ENCODE peak calls at places on chromosomes 4 and X, in six cellular contexts. H is H9, S is AG09319, J is cardiac muscle cell, U is ovary, W is fibroblast of mammary gland. E is an unnamed sample.

GRCh38 chrX:12770440-12770839 is 20.8 kb upstream of the PRPS2 start:
- DNase-seq in U (no peak), H (no peak), J (peak; percentile 40), W (peak; percentile 41), S (no peak), E (no peak)

GRCh38 chr4:137635108-137635507 is 102.8 kb upstream of the PCDH18 start:
- DNase-seq in S (peak; percentile 57), H (no peak), U (no peak), J (no peak), W (peak; percentile 85), E (no peak)

GRCh38 chr4:175369087-175369486 is 443.0 kb downstream of the GPM6A start:
- DNase-seq in H (no peak), S (peak; percentile 5), J (no peak), W (peak; percentile 87), U (no peak), E (no peak)

GRCh38 chr4:26583865-26584652 is at the start of gene TBC1D19:
- DNase-seq in H (peak; percentile 91), U (peak; percentile 88), S (peak; percentile 66), W (peak; percentile 85), J (peak; percentile 93), E (peak; percentile 84)

GRCh38 chr4:17577660-17578481 is 873 bp downstream of the LAP3 start:
- DNase-seq in U (peak; percentile 67), S (no peak), W (peak; percentile 32), H (no peak), J (peak; percentile 60), E (peak; percentile 56)

GRCh38 chr4:147737623-147738022 is 5.7 kb downstream of the ARHGAP10 start:
- DNase-seq in U (no peak), H (peak; percentile 54), J (no peak), S (no peak), W (no peak), E (no peak)

GRCh38 chrX:118807151-118808017 is 16.2 kb upstream of the ZCCHC12 start:
- DNase-seq in W (peak; percentile 58), U (peak; percentile 53), H (peak; percentile 48), J (peak; percentile 52), S (peak; percentile 12), E (peak; percentile 42)

GRCh38 chr4:20046931-20047677 is 204.6 kb upstream of the SLIT2 start:
- DNase-seq in H (no peak), W (no peak), U (no peak), J (no peak), S (no peak), E (no peak)

GRCh38 chr4:38673109-38673978 is 9.3 kb downstream of the KLF3 start:
- DNase-seq in H (peak; percentile 46), J (peak; percentile 25), W (peak; percentile 74), S (peak; percentile 67), U (peak; percentile 73), E (no peak)

GRCh38 chr4:88137112-88137511 is 21.3 kb downstream of the ABCG2 start:
- DNase-seq in W (peak; percentile 43), H (no peak), S (no peak), J (no peak), U (no peak), E (no peak)

GRCh38 chr4:134024251-134024650 is 177.3 kb downstream of the PABPC4L start:
- DNase-seq in U (no peak), H (no peak), W (peak; percentile 5), J (peak; percentile 23), S (no peak), E (no peak)

GRCh38 chrX:140501321-140501720 is 3.5 kb downstream of the SOX3 start:
- DNase-seq in J (no peak), H (peak; percentile 49), U (no peak), W (no peak), S (no peak), E (no peak)

GRCh38 chrX:148380614-148381561 is 119.5 kb upstream of the AFF2 start:
- DNase-seq in H (no peak), J (no peak), S (no peak), W (no peak), U (no peak), E (no peak)

GRCh38 chr4:14410469-14410868 is 591.8 kb upstream of the CPEB2 start:
- DNase-seq in S (no peak), H (no peak), J (no peak), U (no peak), W (no peak), E (peak; percentile 3)

GRCh38 chr4:96519291-96519690 is 679.4 kb downstream of the PDHA2 start:
- DNase-seq in U (no peak), S (no peak), H (no peak), J (no peak), W (no peak), E (no peak)

DNA sequence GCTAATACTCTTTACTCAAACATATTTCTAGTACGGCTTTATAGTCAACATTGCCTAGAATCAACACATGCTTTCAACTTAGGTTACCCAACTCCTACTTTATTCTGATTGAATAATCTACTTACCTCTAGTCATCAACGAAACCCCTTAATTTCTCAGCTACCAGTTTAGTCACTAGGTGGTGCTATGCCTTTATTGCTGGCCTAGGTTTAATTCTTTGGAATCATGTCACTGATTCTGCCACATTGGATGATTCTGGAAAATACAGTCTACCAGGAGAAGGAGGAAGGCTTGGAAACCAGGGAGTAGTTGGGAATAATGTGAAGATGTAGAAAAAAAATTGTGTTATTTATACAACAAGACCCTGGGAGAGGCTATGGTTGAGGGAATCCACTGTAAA is 167.7 kb downstream of the DCAF12L2 start:
- DNase-seq in S (no peak), W (peak; percentile 2), U (no peak), J (peak; percentile 16), H (no peak), E (no peak)
- TF ChIP-seq CTCF in S (peak; percentile 4), W (peak; percentile 39), U (no peak), J (no peak), H (peak; percentile 81), E (peak; percentile 55)

GRCh38 chr4:169720529-169720928 is 37.2 kb downstream of the HPF1 start:
- DNase-seq in J (no peak), H (no peak), S (no peak), W (no peak), U (no peak), E (no peak)

GRCh38 chr4:169727616-169728015 is 30.1 kb downstream of the HPF1 start:
- DNase-seq in U (no peak), W (no peak), H (no peak), J (no peak), S (no peak), E (no peak)

GRCh38 chr4:169724251-169724650 is 33.5 kb downstream of the HPF1 start:
- DNase-seq in U (no peak), W (peak; percentile 52), H (no peak), J (no peak), S (no peak), E (no peak)

DNA sequence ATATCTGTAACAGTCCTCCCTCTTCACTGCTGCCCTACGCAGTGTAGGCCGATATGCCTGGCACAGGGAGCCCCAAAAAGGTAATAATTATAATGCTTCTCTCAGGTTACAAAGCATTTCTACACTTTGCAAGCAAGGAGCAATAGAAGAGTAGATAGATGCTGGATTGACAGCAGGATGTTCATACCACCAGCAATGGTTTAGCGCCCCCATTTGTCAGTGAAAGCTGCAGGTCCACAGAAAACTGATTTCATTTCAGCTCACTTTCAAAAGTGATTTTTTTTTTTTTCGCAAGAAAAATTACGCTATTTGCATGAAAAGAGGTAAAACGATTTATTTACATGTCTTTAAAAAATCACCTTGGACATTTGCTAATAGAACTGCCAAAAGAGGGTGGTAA is 34.5 kb downstream of the HPF1 start:
- DNase-seq in J (peak; percentile 7), W (peak; percentile 28), S (no peak), H (no peak), U (no peak), E (no peak)
- TF ChIP-seq CTCF in J (peak; percentile 25), W (peak; percentile 14), S (peak; percentile 31), H (peak; percentile 56), U (no peak), E (no peak)

GRCh38 chrX:3250946-3251345 is 95.5 kb downstream of the MXRA5 start:
- DNase-seq in W (no peak), S (no peak), J (no peak), U (no peak), H (no peak), E (no peak)

GRCh38 chrX:3244203-3244743 is 102.2 kb downstream of the MXRA5 start:
- DNase-seq in J (no peak), U (no peak), S (peak; percentile 39), H (no peak), W (peak; percentile 85), E (no peak)

DNA sequence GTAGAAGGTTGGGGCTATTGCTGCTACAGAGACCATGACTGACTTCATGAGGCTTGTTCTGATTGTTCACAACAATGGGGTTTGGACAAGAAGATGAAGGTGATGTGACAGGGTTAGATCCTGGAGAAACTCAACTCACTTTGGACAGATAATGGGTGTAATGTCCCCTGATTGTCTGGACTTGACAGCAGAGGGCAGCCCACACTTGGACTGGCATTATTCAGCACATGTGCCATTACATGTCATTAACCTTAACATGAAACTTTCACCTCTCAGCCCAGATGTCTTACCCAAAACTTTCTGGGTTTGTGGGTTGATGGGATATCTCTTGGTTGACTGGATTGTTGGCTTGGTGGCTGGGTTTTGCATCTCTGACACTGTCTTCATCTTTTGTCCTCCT is 101.5 kb downstream of the MXRA5 start:
- DNase-seq in J (no peak), U (no peak), W (peak; percentile 19), S (no peak), H (no peak), E (no peak)
- TF ChIP-seq CTCF in J (peak; percentile 4), U (no peak), W (peak; percentile 17), S (peak; percentile 18), H (no peak), E (no peak)

GRCh38 chr4:182917182-182918043 is at the start of gene DCTD:
- DNase-seq in H (peak; percentile 80), U (peak; percentile 83), S (no peak), W (peak; percentile 51), J (peak; percentile 84), E (peak; percentile 86)
- TF ChIP-seq CTCF in H (peak; percentile 53), U (no peak), S (peak; percentile 48), W (peak; percentile 27), J (peak; percentile 48), E (no peak)

DNA sequence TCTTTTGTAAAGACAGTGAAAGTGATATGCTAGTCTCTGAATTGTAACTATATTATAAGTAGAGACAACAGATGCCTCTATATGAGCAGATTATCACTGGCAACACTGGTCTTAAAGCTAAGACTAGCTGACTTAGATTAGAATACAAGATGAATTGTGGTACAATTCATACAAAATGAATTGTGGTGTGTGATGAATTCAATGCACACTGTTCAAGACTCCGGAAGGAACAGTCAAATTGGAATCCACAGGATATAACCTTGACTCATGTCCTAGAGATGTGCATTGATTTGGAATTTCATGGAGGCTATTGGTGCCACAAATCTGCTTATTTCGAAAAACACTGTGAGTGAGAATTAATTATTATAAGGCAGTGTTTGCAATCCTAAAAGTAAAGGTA is 701.8 kb downstream of the PCDH7 start:
- DNase-seq in H (no peak), J (no peak), W (no peak), U (no peak), S (no peak), E (no peak)
- TF ChIP-seq CTCF in H (no peak), J (no peak), W (no peak), U (no peak), S (no peak), E (no peak)

DNA sequence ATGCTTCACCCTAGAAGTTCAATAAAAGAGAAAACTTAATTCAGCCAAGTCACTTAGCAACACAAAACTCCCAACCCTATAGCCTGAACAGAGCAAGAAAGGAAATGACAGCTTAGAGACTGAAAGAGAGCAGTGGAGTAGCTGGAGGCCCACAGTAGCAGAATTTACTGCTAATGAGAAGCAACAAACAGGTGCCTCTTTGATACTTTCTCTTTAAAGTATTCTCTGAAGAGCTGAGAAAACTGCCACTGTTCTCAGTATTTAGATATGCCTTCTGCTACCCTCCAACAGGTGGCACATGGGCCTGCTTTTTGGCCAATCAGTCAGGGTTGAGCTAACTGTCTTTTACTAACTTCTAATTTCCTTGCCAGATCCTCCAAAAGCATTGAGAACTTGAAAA is 240.0 kb downstream of the GPC3 start:
- DNase-seq in J (no peak), W (no peak), U (no peak), H (no peak), S (no peak), E (no peak)
- TF ChIP-seq CTCF in J (no peak), W (no peak), U (no peak), H (peak; percentile 48), S (no peak), E (no peak)